ENCODE peak calls at places on chromosomes 5 and 9, in five cellular contexts. Q is neural progenitor cell, B is DMS153, O is T-helper 2 cell, D is IMR-90. K is an unnamed sample.
A peak's percentile ranks its signal among the peaks of the same experiment; 100 is the strongest.

GRCh38 chr5:55665065-55665464 is 47.1 kb downstream of the SLC38A9 start:
- DNase-seq in D (no peak), Q (no peak), O (no peak), B (no peak), K (no peak)

GRCh38 chr5:31703757-31704156 is 64.8 kb downstream of the PDZD2 start:
- DNase-seq in B (no peak), O (no peak), D (no peak), Q (no peak), K (no peak)

GRCh38 chr5:1110260-1110929 is 1.5 kb downstream of the SLC12A7 start:
- DNase-seq in D (no peak), Q (no peak), O (no peak), B (no peak), K (no peak)

GRCh38 chr5:5306696-5307095 is 115.8 kb upstream of the ICE1 start:
- DNase-seq in B (no peak), O (no peak), Q (no peak), D (peak; percentile 4), K (peak; percentile 89)

GRCh38 chr5:152405145-152405544 is at the start of gene NMUR2:
- DNase-seq in Q (peak; percentile 71), D (no peak), O (no peak), B (peak; percentile 28), K (no peak)

GRCh38 chr9:33198163-33198562 is 31.0 kb upstream of the B4GALT1 start:
- DNase-seq in B (no peak), Q (no peak), D (peak; percentile 45), O (no peak), K (peak; percentile 52)

GRCh38 chr9:128456613-128457061 is 831 bp downstream of the ODF2 start:
- DNase-seq in D (peak; percentile 58), B (peak; percentile 36), O (peak; percentile 32), Q (peak; percentile 87), K (peak; percentile 84)

GRCh38 chr9:37639109-37639748 is 11.5 kb upstream of the FRMPD1 start:
- DNase-seq in O (no peak), Q (no peak), B (no peak), D (peak; percentile 43), K (peak; percentile 55)

GRCh38 chr9:133932176-133932575 is 59.9 kb downstream of the VAV2 start:
- DNase-seq in B (no peak), D (no peak), O (no peak), Q (no peak), K (no peak)

GRCh38 chr5:35819656-35820055 is 37.0 kb upstream of the IL7R start:
- DNase-seq in B (no peak), O (no peak), D (no peak), Q (no peak), K (no peak)

GRCh38 chr5:979100-979817 is 29.3 kb upstream of the NKD2 start:
- DNase-seq in O (no peak), B (no peak), Q (no peak), D (no peak), K (no peak)

GRCh38 chr5:130112246-130112645 is 208.0 kb downstream of the CHSY3 start:
- DNase-seq in Q (no peak), D (no peak), O (no peak), B (no peak), K (no peak)

GRCh38 chr9:133477992-133478850 is 678 bp downstream of the SLC2A6 start:
- DNase-seq in Q (peak; percentile 65), B (no peak), O (no peak), D (peak; percentile 17), K (peak; percentile 67)

GRCh38 chr9:85290019-85290418 is 451.7 kb downstream of the AGTPBP1 start:
- DNase-seq in D (no peak), Q (no peak), B (no peak), O (no peak), K (no peak)

GRCh38 chr9:123544007-123544827 is 188.2 kb downstream of the CRB2 start:
- DNase-seq in D (peak; percentile 54), O (no peak), Q (peak; percentile 57), B (no peak), K (peak; percentile 56)

GRCh38 chr5:137072376-137073174 is 426.6 kb downstream of the SPOCK1 start:
- DNase-seq in B (no peak), D (no peak), Q (no peak), O (no peak), K (peak; percentile 27)

GRCh38 chr5:38319486-38319885 is 61.1 kb downstream of the EGFLAM start:
- DNase-seq in O (no peak), D (no peak), Q (no peak), B (no peak), K (peak; percentile 1)

GRCh38 chr9:81669011-81669739 is 20.2 kb downstream of the TLE1 start:
- DNase-seq in O (no peak), B (no peak), Q (no peak), D (peak; percentile 54), K (no peak)

GRCh38 chr5:80763211-80763610 is 108.4 kb upstream of the DHFR start:
- DNase-seq in D (no peak), B (no peak), O (no peak), Q (no peak), K (no peak)

GRCh38 chr5:1842026-1842819 is 40.5 kb downstream of the IRX4 start:
- DNase-seq in B (no peak), O (no peak), D (no peak), Q (no peak), K (no peak)

GRCh38 chr5:125587631-125588030 is 835.6 kb upstream of the GRAMD2B start:
- DNase-seq in Q (no peak), B (no peak), D (peak; percentile 42), O (no peak), K (no peak)

GRCh38 chr5:157772077-157772613 is 28.6 kb downstream of the LSM11 start:
- DNase-seq in D (no peak), Q (peak; percentile 7), B (no peak), O (no peak), K (no peak)

GRCh38 chr5:110785356-110785755 is 46.5 kb downstream of the SLC25A46 start:
- DNase-seq in O (no peak), D (peak; percentile 60), Q (no peak), B (no peak), K (peak; percentile 1)

GRCh38 chr5:178360926-178361235 is 128.3 kb upstream of the PHYKPL start:
- DNase-seq in B (no peak), Q (no peak), O (no peak), D (no peak), K (no peak)

GRCh38 chr5:16464664-16465543 is 696 bp downstream of the ZNF622 start:
- DNase-seq in B (no peak), Q (no peak), O (no peak), D (no peak), K (peak; percentile 21)

GRCh38 chr5:158492850-158493249 is 606.9 kb downstream of the EBF1 start:
- DNase-seq in O (no peak), Q (no peak), D (no peak), B (no peak), K (peak; percentile 60)

GRCh38 chr9:99054581-99054980 is 50.3 kb upstream of the TGFBR1 start:
- DNase-seq in D (no peak), B (no peak), O (no peak), Q (no peak), K (peak; percentile 80)

GRCh38 chr9:125538092-125538473 is 168.9 kb downstream of the MAPKAP1 start:
- DNase-seq in O (no peak), D (peak; percentile 95), Q (no peak), B (peak; percentile 79), K (peak; percentile 92)